ENCODE peak calls at places on chromosome 16, in eight cellular contexts. One of them, this sample, is unnamed.

GRCh38 chr16:12239953-12240485 is 263.5 kb downstream of the SNX29 start:
- DNase-seq in GM12891: no peak
- DNase-seq in stomach: no peak
- DNase-seq in tibial nerve: no peak
- DNase-seq in ovary: no peak
- DNase-seq in IMR-90: peak
- DNase-seq in Peyer's patch: no peak
- DNase-seq in adrenal gland: no peak
- DNase-seq in this sample: no peak

GRCh38 chr16:64351116-64351515 is 770.7 kb downstream of the CDH11 start:
- DNase-seq in ovary: no peak
- DNase-seq in GM12891: no peak
- DNase-seq in tibial nerve: no peak
- DNase-seq in adrenal gland: no peak
- DNase-seq in IMR-90: no peak
- DNase-seq in Peyer's patch: no peak
- DNase-seq in stomach: no peak
- DNase-seq in this sample: no peak

GRCh38 chr16:30934827-30935557 is 11.6 kb downstream of the FBXL19 start:
- DNase-seq in GM12891: no peak
- DNase-seq in IMR-90: peak
- DNase-seq in stomach: peak
- DNase-seq in adrenal gland: no peak
- DNase-seq in tibial nerve: no peak
- DNase-seq in ovary: no peak
- DNase-seq in Peyer's patch: no peak
- DNase-seq in this sample: peak

GRCh38 chr16:84868829-84869457 is 49.2 kb downstream of the CRISPLD2 start:
- DNase-seq in IMR-90: no peak
- DNase-seq in tibial nerve: no peak
- DNase-seq in stomach: no peak
- DNase-seq in GM12891: no peak
- DNase-seq in Peyer's patch: no peak
- DNase-seq in adrenal gland: no peak
- DNase-seq in ovary: no peak
- DNase-seq in this sample: no peak

GRCh38 chr16:11636172-11636721 is 32.0 kb upstream of the SNN start:
- DNase-seq in Peyer's patch: no peak
- DNase-seq in IMR-90: no peak
- DNase-seq in ovary: no peak
- DNase-seq in tibial nerve: no peak
- DNase-seq in GM12891: no peak
- DNase-seq in adrenal gland: no peak
- DNase-seq in stomach: peak
- DNase-seq in this sample: no peak

GRCh38 chr16:10957771-10958486 is 13.6 kb downstream of the CLEC16A start:
- DNase-seq in ovary: no peak
- DNase-seq in stomach: no peak
- DNase-seq in GM12891: no peak
- DNase-seq in adrenal gland: no peak
- DNase-seq in Peyer's patch: no peak
- DNase-seq in IMR-90: peak
- DNase-seq in tibial nerve: no peak
- DNase-seq in this sample: peak

GRCh38 chr16:30738984-30739951 is 9.0 kb upstream of the PHKG2 start:
- DNase-seq in adrenal gland: no peak
- DNase-seq in IMR-90: no peak
- DNase-seq in stomach: no peak
- DNase-seq in Peyer's patch: no peak
- DNase-seq in ovary: peak
- DNase-seq in GM12891: no peak
- DNase-seq in tibial nerve: no peak
- DNase-seq in this sample: no peak

GRCh38 chr16:66304961-66305360 is 61.5 kb upstream of the CDH5 start:
- DNase-seq in stomach: peak
- DNase-seq in tibial nerve: no peak
- DNase-seq in GM12891: no peak
- DNase-seq in Peyer's patch: peak
- DNase-seq in IMR-90: no peak
- DNase-seq in ovary: peak
- DNase-seq in adrenal gland: no peak
- DNase-seq in this sample: no peak

GRCh38 chr16:57045694-57046381 is 46.5 kb upstream of the CPNE2 start:
- DNase-seq in stomach: peak
- DNase-seq in adrenal gland: no peak
- DNase-seq in tibial nerve: peak
- DNase-seq in ovary: peak
- DNase-seq in Peyer's patch: peak
- DNase-seq in GM12891: no peak
- DNase-seq in IMR-90: peak
- DNase-seq in this sample: peak

DNA sequence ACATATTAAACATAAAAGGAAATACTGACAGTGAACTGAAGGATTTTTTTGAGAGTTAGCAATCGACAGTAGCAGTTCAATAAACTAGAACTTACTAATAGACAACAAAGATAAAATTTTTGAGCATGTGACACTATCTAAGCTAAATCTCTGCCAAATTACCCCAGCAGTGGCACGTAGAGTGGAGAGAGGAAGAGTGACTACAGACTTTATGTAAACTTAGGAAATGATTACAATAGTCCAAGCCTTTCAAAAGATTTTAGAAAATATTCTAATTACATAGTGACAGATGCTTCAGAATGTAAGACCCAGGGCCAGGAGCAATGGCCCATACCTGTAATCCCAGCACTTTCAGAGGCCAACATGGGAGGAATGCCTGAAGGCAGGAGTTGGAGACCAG is 52.4 kb downstream of the CFDP1 start:
- DNase-seq in ovary: no peak
- DNase-seq in IMR-90: peak
- DNase-seq in Peyer's patch: no peak
- DNase-seq in tibial nerve: no peak
- DNase-seq in GM12891: no peak
- DNase-seq in stomach: no peak
- DNase-seq in adrenal gland: no peak
- DNase-seq in this sample: no peak
- TF ChIP-seq POLR2A in ovary: no peak
- TF ChIP-seq POLR2A in IMR-90: no peak
- TF ChIP-seq POLR2A in Peyer's patch: no peak
- TF ChIP-seq POLR2A in tibial nerve: no peak
- TF ChIP-seq POLR2A in GM12891: no peak
- TF ChIP-seq POLR2A in stomach: no peak
- TF ChIP-seq POLR2A in adrenal gland: no peak
- TF ChIP-seq POLR2A in this sample: no peak

GRCh38 chr16:2088192-2088631 is 40.4 kb downstream of the TSC2 start:
- DNase-seq in stomach: no peak
- DNase-seq in adrenal gland: no peak
- DNase-seq in tibial nerve: no peak
- DNase-seq in Peyer's patch: no peak
- DNase-seq in GM12891: no peak
- DNase-seq in IMR-90: no peak
- DNase-seq in ovary: no peak
- DNase-seq in this sample: no peak
- TF ChIP-seq POLR2A in stomach: no peak
- TF ChIP-seq POLR2A in adrenal gland: no peak
- TF ChIP-seq POLR2A in tibial nerve: no peak
- TF ChIP-seq POLR2A in Peyer's patch: no peak
- TF ChIP-seq POLR2A in GM12891: no peak
- TF ChIP-seq POLR2A in IMR-90: no peak
- TF ChIP-seq POLR2A in ovary: no peak
- TF ChIP-seq POLR2A in this sample: no peak

GRCh38 chr16:5882087-5882661 is 784.6 kb upstream of the EEF2KMT start:
- DNase-seq in ovary: no peak
- DNase-seq in IMR-90: no peak
- DNase-seq in Peyer's patch: no peak
- DNase-seq in tibial nerve: no peak
- DNase-seq in GM12891: no peak
- DNase-seq in adrenal gland: no peak
- DNase-seq in stomach: no peak
- DNase-seq in this sample: no peak
- TF ChIP-seq POLR2A in ovary: no peak
- TF ChIP-seq POLR2A in IMR-90: no peak
- TF ChIP-seq POLR2A in Peyer's patch: no peak
- TF ChIP-seq POLR2A in tibial nerve: no peak
- TF ChIP-seq POLR2A in GM12891: no peak
- TF ChIP-seq POLR2A in adrenal gland: no peak
- TF ChIP-seq POLR2A in stomach: no peak
- TF ChIP-seq POLR2A in this sample: no peak

GRCh38 chr16:15886078-15886477 is 2.3 kb downstream of the CEP20 start:
- DNase-seq in tibial nerve: no peak
- DNase-seq in stomach: no peak
- DNase-seq in Peyer's patch: no peak
- DNase-seq in IMR-90: no peak
- DNase-seq in GM12891: no peak
- DNase-seq in ovary: no peak
- DNase-seq in adrenal gland: no peak
- DNase-seq in this sample: no peak
- TF ChIP-seq POLR2A in tibial nerve: no peak
- TF ChIP-seq POLR2A in stomach: no peak
- TF ChIP-seq POLR2A in Peyer's patch: no peak
- TF ChIP-seq POLR2A in IMR-90: no peak
- TF ChIP-seq POLR2A in GM12891: no peak
- TF ChIP-seq POLR2A in ovary: no peak
- TF ChIP-seq POLR2A in adrenal gland: no peak
- TF ChIP-seq POLR2A in this sample: no peak

GRCh38 chr16:3036726-3037315 is at the start of gene BICDL2:
- DNase-seq in ovary: no peak
- DNase-seq in adrenal gland: no peak
- DNase-seq in stomach: peak
- DNase-seq in Peyer's patch: peak
- DNase-seq in tibial nerve: no peak
- DNase-seq in IMR-90: no peak
- DNase-seq in GM12891: no peak
- DNase-seq in this sample: no peak
- TF ChIP-seq POLR2A in ovary: no peak
- TF ChIP-seq POLR2A in adrenal gland: no peak
- TF ChIP-seq POLR2A in stomach: no peak
- TF ChIP-seq POLR2A in Peyer's patch: peak
- TF ChIP-seq POLR2A in tibial nerve: no peak
- TF ChIP-seq POLR2A in IMR-90: no peak
- TF ChIP-seq POLR2A in GM12891: no peak
- TF ChIP-seq POLR2A in this sample: no peak

GRCh38 chr16:70691223-70692129 is 5.6 kb upstream of the MTSS2 start:
- DNase-seq in IMR-90: peak
- DNase-seq in adrenal gland: peak
- DNase-seq in GM12891: no peak
- DNase-seq in ovary: peak
- DNase-seq in tibial nerve: peak
- DNase-seq in stomach: peak
- DNase-seq in Peyer's patch: no peak
- DNase-seq in this sample: no peak
- TF ChIP-seq POLR2A in IMR-90: peak
- TF ChIP-seq POLR2A in adrenal gland: peak
- TF ChIP-seq POLR2A in GM12891: no peak
- TF ChIP-seq POLR2A in ovary: no peak
- TF ChIP-seq POLR2A in tibial nerve: peak
- TF ChIP-seq POLR2A in stomach: no peak
- TF ChIP-seq POLR2A in Peyer's patch: no peak
- TF ChIP-seq POLR2A in this sample: no peak

GRCh38 chr16:88453217-88453531 is at the start of gene ZFPM1:
- DNase-seq in adrenal gland: no peak
- DNase-seq in tibial nerve: no peak
- DNase-seq in IMR-90: no peak
- DNase-seq in stomach: no peak
- DNase-seq in Peyer's patch: no peak
- DNase-seq in GM12891: no peak
- DNase-seq in ovary: no peak
- DNase-seq in this sample: no peak
- TF ChIP-seq POLR2A in adrenal gland: peak
- TF ChIP-seq POLR2A in tibial nerve: peak
- TF ChIP-seq POLR2A in IMR-90: peak
- TF ChIP-seq POLR2A in stomach: no peak
- TF ChIP-seq POLR2A in Peyer's patch: no peak
- TF ChIP-seq POLR2A in GM12891: no peak
- TF ChIP-seq POLR2A in ovary: no peak
- TF ChIP-seq POLR2A in this sample: peak

GRCh38 chr16:27366687-27367462 is 35.1 kb upstream of the IL21R start:
- DNase-seq in adrenal gland: no peak
- DNase-seq in IMR-90: no peak
- DNase-seq in Peyer's patch: peak
- DNase-seq in tibial nerve: no peak
- DNase-seq in GM12891: no peak
- DNase-seq in ovary: no peak
- DNase-seq in stomach: no peak
- DNase-seq in this sample: no peak

GRCh38 chr16:27363797-27364196 is 38.2 kb upstream of the IL21R start:
- DNase-seq in tibial nerve: no peak
- DNase-seq in adrenal gland: peak
- DNase-seq in Peyer's patch: peak
- DNase-seq in GM12891: no peak
- DNase-seq in stomach: peak
- DNase-seq in IMR-90: no peak
- DNase-seq in ovary: no peak
- DNase-seq in this sample: no peak

GRCh38 chr16:27364493-27365141 is 37.4 kb upstream of the IL21R start:
- DNase-seq in ovary: no peak
- DNase-seq in adrenal gland: no peak
- DNase-seq in stomach: peak
- DNase-seq in IMR-90: no peak
- DNase-seq in GM12891: no peak
- DNase-seq in Peyer's patch: peak
- DNase-seq in tibial nerve: no peak
- DNase-seq in this sample: no peak

GRCh38 chr16:27363246-27363632 is 38.7 kb upstream of the IL21R start:
- DNase-seq in GM12891: no peak
- DNase-seq in Peyer's patch: no peak
- DNase-seq in adrenal gland: no peak
- DNase-seq in ovary: no peak
- DNase-seq in IMR-90: no peak
- DNase-seq in stomach: no peak
- DNase-seq in tibial nerve: no peak
- DNase-seq in this sample: no peak

DNA sequence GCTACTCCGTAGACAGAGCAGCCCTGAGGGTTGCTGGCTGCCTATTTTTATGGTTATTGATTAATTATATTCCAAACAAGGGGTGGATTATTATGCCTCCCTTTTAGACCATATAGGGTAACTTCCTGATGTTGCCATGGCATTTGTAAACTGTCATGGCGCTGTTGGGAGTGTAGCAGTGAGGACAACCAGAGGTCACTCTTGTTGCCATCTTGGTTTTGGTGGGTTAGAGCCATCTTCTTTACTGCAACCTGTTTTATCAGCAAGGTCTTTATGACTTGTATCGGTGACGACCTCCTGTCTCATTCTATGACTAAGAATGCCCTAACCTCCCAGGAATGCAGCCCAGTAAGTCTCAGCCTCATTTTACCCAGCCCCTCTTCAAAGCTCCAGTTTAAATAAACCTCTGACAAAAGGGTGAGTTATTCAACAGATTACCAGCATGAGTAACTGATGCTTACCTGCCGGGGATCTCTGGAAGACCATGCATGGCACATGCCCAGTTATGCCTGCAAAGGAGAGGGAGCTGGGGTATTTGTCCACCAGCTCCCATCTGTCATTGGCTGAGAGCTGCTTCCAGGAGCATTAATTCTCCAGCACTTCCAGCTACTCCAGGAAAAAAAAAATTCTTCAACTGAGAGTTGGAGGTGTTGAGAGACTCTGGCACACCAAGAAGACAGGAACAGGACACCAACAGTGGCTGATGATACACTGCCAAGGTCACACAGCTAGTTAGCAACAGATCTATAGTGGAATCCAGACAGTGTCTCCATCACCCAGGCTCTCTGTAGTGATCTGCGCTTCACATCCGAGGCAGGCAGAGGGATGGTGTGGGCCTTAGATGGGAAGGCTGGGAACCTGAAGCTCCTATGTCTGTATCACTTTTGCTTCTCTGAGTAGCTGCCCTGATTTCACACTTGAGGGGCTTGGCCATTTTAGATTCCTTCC is 36.6 kb upstream of the IL21R start:
- DNase-seq in stomach: no peak
- DNase-seq in adrenal gland: no peak
- DNase-seq in ovary: no peak
- DNase-seq in Peyer's patch: no peak
- DNase-seq in tibial nerve: no peak
- DNase-seq in IMR-90: peak
- DNase-seq in GM12891: no peak
- DNase-seq in this sample: no peak
- TF ChIP-seq POLR2A in stomach: no peak
- TF ChIP-seq POLR2A in adrenal gland: no peak
- TF ChIP-seq POLR2A in ovary: no peak
- TF ChIP-seq POLR2A in Peyer's patch: no peak
- TF ChIP-seq POLR2A in tibial nerve: no peak
- TF ChIP-seq POLR2A in IMR-90: no peak
- TF ChIP-seq POLR2A in GM12891: no peak
- TF ChIP-seq POLR2A in this sample: no peak